ENCODE peak calls at places on chromosomes 12 and 14, in five cellular contexts. X, S, N, J and M are unnamed samples.

GRCh38 chr12:58139894-58140293 is 198.5 kb downstream of the ATP23 start:
- DNase-seq in X (no peak), J (no peak), N (no peak), S (no peak), M (no peak)

GRCh38 chr12:19410639-19411184 is 28.6 kb upstream of the AEBP2 start:
- DNase-seq in S (no peak), X (no peak), N (no peak), J (no peak), M (no peak)

GRCh38 chr14:71137536-71138235 is 230.4 kb downstream of the PCNX1 start:
- DNase-seq in X (no peak), N (no peak), J (no peak), S (no peak), M (no peak)

GRCh38 chr14:94021001-94021400 is 5.1 kb upstream of the OTUB2 start:
- DNase-seq in N (no peak), X (no peak), J (no peak), S (no peak), M (no peak)

GRCh38 chr12:54588110-54588831 is at the start of gene PPP1R1A:
- DNase-seq in J (peak; percentile 86), S (no peak), N (no peak), X (no peak), M (no peak)

GRCh38 chr14:85764809-85765208 is 234.9 kb downstream of the FLRT2 start:
- DNase-seq in N (no peak), J (no peak), S (no peak), X (no peak), M (no peak)

GRCh38 chr12:131634037-131634436 is 76.9 kb upstream of the SFSWAP start:
- DNase-seq in J (no peak), N (no peak), X (no peak), S (no peak), M (no peak)

GRCh38 chr12:101608301-101609133 is 13.7 kb downstream of the MYBPC1 start:
- DNase-seq in S (no peak), N (no peak), J (no peak), X (no peak), M (no peak)

GRCh38 chr12:121314441-121314840 is 17.9 kb upstream of the CAMKK2 start:
- DNase-seq in X (no peak), S (no peak), J (no peak), N (no peak), M (no peak)

GRCh38 chr14:29741909-29742401 is 185.7 kb downstream of the PRKD1 start:
- DNase-seq in J (no peak), N (no peak), X (no peak), S (no peak), M (no peak)

GRCh38 chr12:65663648-65664047 is 160.6 kb upstream of the HMGA2 start:
- DNase-seq in X (no peak), S (no peak), J (no peak), N (no peak), M (no peak)

GRCh38 chr12:60710246-60710645 is 1114.4 kb downstream of the SLC16A7 start:
- DNase-seq in S (no peak), X (no peak), J (no peak), N (no peak), M (no peak)

GRCh38 chr12:128680555-128680954 is 143.2 kb downstream of the SLC15A4 start:
- DNase-seq in N (no peak), J (no peak), X (no peak), S (no peak), M (no peak)
- TF ChIP-seq POLR2AphosphoS5 in N (no peak), J (no peak), X (no peak), S (no peak), M (no peak)

GRCh38 chr12:124861492-124861891 is 2.2 kb downstream of the SCARB1 start:
- DNase-seq in J (no peak), N (no peak), S (no peak), X (peak; percentile 39), M (no peak)

GRCh38 chr12:124863409-124864325 is at the start of gene SCARB1:
- DNase-seq in X (peak; percentile 26), J (peak; percentile 96), S (peak; percentile 84), N (peak; percentile 95), M (peak; percentile 96)

GRCh38 chr12:124864326-124864752 is 675 bp upstream of the SCARB1 start:
- DNase-seq in X (no peak), J (peak; percentile 76), N (no peak), S (no peak), M (no peak)

GRCh38 chr12:124861898-124862676 is 1.6 kb downstream of the SCARB1 start:
- DNase-seq in J (no peak), N (no peak), X (peak; percentile 24), S (no peak), M (no peak)

GRCh38 chr12:124862768-124863408 is 776 bp downstream of the SCARB1 start:
- DNase-seq in S (no peak), N (peak; percentile 84), J (no peak), X (no peak), M (no peak)
- TF ChIP-seq POLR2A in S (no peak), N (no peak), J (no peak), X (no peak), M (no peak)

GRCh38 chr14:55122441-55122986 is 6.5 kb upstream of the LGALS3 start:
- DNase-seq in N (no peak), X (no peak), J (no peak), S (peak; percentile 78), M (no peak)
- TF ChIP-seq POLR2AphosphoS5 in N (no peak), X (no peak), J (no peak), S (peak; percentile 48), M (no peak)

DNA sequence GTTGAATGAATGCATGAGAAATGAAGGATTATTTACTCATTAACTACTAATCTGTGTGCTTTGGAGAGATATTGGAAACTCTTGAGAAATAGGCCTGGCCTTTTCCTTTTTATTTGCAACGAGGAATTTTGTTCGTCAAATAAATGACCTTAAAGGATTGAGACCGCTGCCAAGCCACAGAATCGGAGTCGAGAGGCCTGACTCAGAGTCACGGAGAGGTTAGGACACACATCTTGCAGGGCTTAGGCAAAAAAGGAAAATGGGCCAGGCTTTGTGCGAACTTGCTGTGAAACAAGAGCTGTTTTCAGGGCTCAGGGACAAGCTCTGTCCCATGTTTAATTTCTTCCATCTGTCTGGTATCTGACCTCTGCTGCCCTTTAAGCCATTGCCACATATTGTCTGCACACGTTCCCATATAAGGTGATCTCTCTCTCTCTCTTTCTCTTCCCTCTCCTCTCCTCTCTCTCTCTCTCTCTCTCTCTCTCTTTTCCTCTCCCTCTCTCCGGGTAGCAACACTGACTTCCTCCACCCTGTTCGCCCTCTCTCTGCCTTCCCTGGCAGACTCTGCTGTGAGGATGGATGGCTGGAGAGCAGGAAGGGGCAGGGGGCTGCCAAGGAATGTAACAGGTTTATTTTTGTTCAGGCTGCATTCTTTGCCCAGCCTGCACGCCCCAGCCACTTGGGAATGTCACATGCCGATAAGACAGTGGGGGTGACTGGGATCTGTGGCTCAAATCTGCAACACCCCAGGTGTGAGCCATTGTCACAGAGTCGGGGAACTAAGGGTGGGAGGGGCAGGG is 14.9 kb upstream of the IFT81 start:
- DNase-seq in J (no peak), S (peak; percentile 91), X (no peak), N (no peak), M (no peak)
- TF ChIP-seq POLR2A in J (no peak), S (no peak), X (no peak), N (no peak), M (no peak)

GRCh38 chr12:93573552-93574223 is 1.2 kb downstream of the SOCS2 start:
- DNase-seq in N (no peak), X (no peak), J (no peak), S (no peak), M (no peak)
- TF ChIP-seq POLR2AphosphoS5 in N (no peak), X (no peak), J (no peak), S (no peak), M (no peak)